ENCODE peak calls at places on chromosomes 2 and 18, in seven cellular contexts. One of them, this sample, is unnamed.

GRCh38 chr2:119024152-119024551 is 82.2 kb downstream of the MARCO start:
- DNase-seq in pancreas: no peak
- DNase-seq in stomach: no peak
- DNase-seq in endodermal cell: peak
- DNase-seq in AG10803: no peak
- DNase-seq in H9: peak
- DNase-seq in foreskin fibroblast: no peak
- DNase-seq in this sample: no peak

GRCh38 chr18:6249788-6250187 is 164.9 kb downstream of the L3MBTL4 start:
- DNase-seq in H9: no peak
- DNase-seq in foreskin fibroblast: no peak
- DNase-seq in stomach: no peak
- DNase-seq in pancreas: no peak
- DNase-seq in AG10803: no peak
- DNase-seq in endodermal cell: no peak
- DNase-seq in this sample: no peak

GRCh38 chr2:112092286-112093041 is 37.4 kb downstream of the TMEM87B start:
- DNase-seq in AG10803: peak
- DNase-seq in endodermal cell: no peak
- DNase-seq in H9: no peak
- DNase-seq in pancreas: no peak
- DNase-seq in foreskin fibroblast: peak
- DNase-seq in stomach: no peak
- DNase-seq in this sample: no peak

GRCh38 chr18:45780568-45780967 is 44.9 kb upstream of the SIGLEC15 start:
- DNase-seq in endodermal cell: no peak
- DNase-seq in H9: no peak
- DNase-seq in foreskin fibroblast: no peak
- DNase-seq in AG10803: no peak
- DNase-seq in pancreas: no peak
- DNase-seq in stomach: no peak
- DNase-seq in this sample: no peak

GRCh38 chr2:41899189-41899588 is 148.6 kb upstream of the PKDCC start:
- DNase-seq in stomach: no peak
- DNase-seq in H9: no peak
- DNase-seq in foreskin fibroblast: no peak
- DNase-seq in AG10803: peak
- DNase-seq in endodermal cell: no peak
- DNase-seq in pancreas: no peak
- DNase-seq in this sample: no peak

GRCh38 chr18:49645836-49646235 is 84.0 kb downstream of the LIPG start:
- DNase-seq in AG10803: peak
- DNase-seq in foreskin fibroblast: peak
- DNase-seq in stomach: peak
- DNase-seq in endodermal cell: peak
- DNase-seq in pancreas: no peak
- DNase-seq in H9: no peak
- DNase-seq in this sample: no peak

GRCh38 chr18:5093902-5094301 is 103.2 kb downstream of the AKAIN1 start:
- DNase-seq in endodermal cell: no peak
- DNase-seq in stomach: no peak
- DNase-seq in foreskin fibroblast: no peak
- DNase-seq in pancreas: no peak
- DNase-seq in H9: no peak
- DNase-seq in AG10803: no peak
- DNase-seq in this sample: no peak

GRCh38 chr2:226995625-226996041 is 159.8 kb downstream of the RHBDD1 start:
- DNase-seq in stomach: no peak
- DNase-seq in pancreas: peak
- DNase-seq in endodermal cell: no peak
- DNase-seq in H9: no peak
- DNase-seq in foreskin fibroblast: no peak
- DNase-seq in AG10803: peak
- DNase-seq in this sample: no peak

GRCh38 chr2:68031043-68031442 is 31.8 kb downstream of the C1D start:
- DNase-seq in H9: no peak
- DNase-seq in foreskin fibroblast: no peak
- DNase-seq in AG10803: no peak
- DNase-seq in endodermal cell: no peak
- DNase-seq in pancreas: no peak
- DNase-seq in stomach: no peak
- DNase-seq in this sample: no peak

GRCh38 chr18:32893915-32894314 is 121.1 kb upstream of the KLHL14 start:
- DNase-seq in AG10803: no peak
- DNase-seq in foreskin fibroblast: no peak
- DNase-seq in H9: no peak
- DNase-seq in stomach: no peak
- DNase-seq in endodermal cell: no peak
- DNase-seq in pancreas: no peak
- DNase-seq in this sample: no peak
- TF ChIP-seq CTCF in AG10803: no peak
- TF ChIP-seq CTCF in foreskin fibroblast: no peak
- TF ChIP-seq CTCF in H9: peak
- TF ChIP-seq CTCF in stomach: no peak
- TF ChIP-seq CTCF in endodermal cell: peak
- TF ChIP-seq CTCF in pancreas: no peak
- TF ChIP-seq CTCF in this sample: no peak

DNA sequence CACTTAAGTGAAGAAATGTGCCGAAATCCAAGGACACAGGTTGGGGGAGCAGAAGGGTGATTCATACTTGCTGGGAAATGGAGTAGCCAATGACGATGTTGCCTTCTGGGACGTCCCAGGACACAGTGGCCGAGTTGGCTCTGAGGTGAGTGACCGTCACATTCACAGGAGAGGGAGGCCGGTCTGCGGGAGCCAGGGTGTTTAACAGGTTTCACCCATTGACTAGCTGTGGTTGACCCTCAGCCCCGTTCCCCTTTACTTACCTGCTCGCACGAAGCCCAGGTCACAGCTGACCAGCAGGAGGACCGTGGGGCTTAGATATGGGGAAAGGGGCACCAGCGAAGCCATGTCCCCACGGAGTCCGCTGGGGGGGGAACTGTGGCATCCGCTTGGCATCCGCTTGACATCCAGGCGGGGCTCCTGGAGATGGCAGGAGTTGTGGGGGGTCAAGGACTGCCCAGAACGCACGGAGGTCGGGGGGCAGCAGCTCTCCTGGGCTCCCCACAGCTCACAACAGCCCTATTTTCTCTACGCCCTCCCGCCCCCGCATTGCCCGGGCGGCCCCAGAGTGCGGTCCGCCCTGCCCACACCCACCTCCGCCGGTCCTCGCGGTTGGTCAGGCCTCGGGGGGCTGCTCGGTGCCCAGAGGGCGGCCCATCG is 586 bp downstream of the FNDC4 start:
- DNase-seq in AG10803: peak
- DNase-seq in stomach: no peak
- DNase-seq in pancreas: peak
- DNase-seq in endodermal cell: peak
- DNase-seq in foreskin fibroblast: peak
- DNase-seq in H9: peak
- DNase-seq in this sample: no peak
- TF ChIP-seq CTCF in AG10803: no peak
- TF ChIP-seq CTCF in stomach: no peak
- TF ChIP-seq CTCF in pancreas: no peak
- TF ChIP-seq CTCF in endodermal cell: peak
- TF ChIP-seq CTCF in foreskin fibroblast: no peak
- TF ChIP-seq CTCF in H9: no peak
- TF ChIP-seq CTCF in this sample: no peak

GRCh38 chr2:168614291-168615018 is 158.4 kb downstream of the CERS6 start:
- DNase-seq in stomach: no peak
- DNase-seq in foreskin fibroblast: no peak
- DNase-seq in endodermal cell: peak
- DNase-seq in H9: no peak
- DNase-seq in pancreas: no peak
- DNase-seq in AG10803: no peak
- DNase-seq in this sample: no peak
- TF ChIP-seq CTCF in stomach: no peak
- TF ChIP-seq CTCF in foreskin fibroblast: peak
- TF ChIP-seq CTCF in endodermal cell: peak
- TF ChIP-seq CTCF in H9: peak
- TF ChIP-seq CTCF in pancreas: no peak
- TF ChIP-seq CTCF in AG10803: peak
- TF ChIP-seq CTCF in this sample: no peak

DNA sequence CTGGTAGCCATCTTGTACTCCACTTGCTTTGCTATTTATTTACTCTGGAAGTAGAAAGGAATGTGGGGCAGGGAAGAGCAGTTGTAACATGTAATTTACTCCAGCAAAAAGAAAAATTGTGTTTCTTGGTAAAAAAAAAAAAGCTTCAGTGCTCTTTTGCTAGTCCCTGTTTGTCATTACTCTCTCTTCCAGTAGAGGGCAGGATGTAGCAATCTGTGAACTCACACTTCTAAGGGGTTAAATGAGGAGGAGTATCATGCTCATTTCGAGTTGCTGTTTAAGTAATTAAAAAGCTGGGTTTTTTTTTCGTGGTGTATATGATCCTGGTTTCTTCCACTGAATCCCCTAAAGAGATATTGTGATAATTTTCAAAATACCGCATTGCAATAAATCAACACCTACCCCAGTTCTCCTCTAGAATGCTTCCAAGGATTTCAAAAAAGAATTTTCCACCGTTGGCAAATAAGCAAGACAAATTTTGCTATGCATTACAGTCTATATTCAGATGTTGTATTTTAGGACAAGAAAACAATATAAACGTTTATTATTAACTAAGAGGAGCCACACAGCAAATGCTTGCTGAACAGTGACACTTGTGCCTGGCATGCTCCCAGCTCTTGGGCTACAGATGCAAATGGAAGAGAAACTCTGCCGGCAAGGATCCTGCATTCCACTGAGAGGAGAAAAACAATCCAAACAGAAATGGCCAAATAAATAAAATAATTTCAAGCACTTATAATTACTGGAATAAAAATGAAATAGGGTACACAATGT is 261.6 kb downstream of the ASXL3 start:
- DNase-seq in foreskin fibroblast: no peak
- DNase-seq in H9: no peak
- DNase-seq in pancreas: no peak
- DNase-seq in AG10803: peak
- DNase-seq in stomach: no peak
- DNase-seq in endodermal cell: no peak
- DNase-seq in this sample: no peak
- TF ChIP-seq CTCF in foreskin fibroblast: peak
- TF ChIP-seq CTCF in H9: peak
- TF ChIP-seq CTCF in pancreas: peak
- TF ChIP-seq CTCF in AG10803: peak
- TF ChIP-seq CTCF in stomach: no peak
- TF ChIP-seq CTCF in endodermal cell: peak
- TF ChIP-seq CTCF in this sample: peak

GRCh38 chr2:174656671-174657171 is 59.1 kb upstream of the WIPF1 start:
- DNase-seq in endodermal cell: no peak
- DNase-seq in AG10803: no peak
- DNase-seq in stomach: no peak
- DNase-seq in pancreas: no peak
- DNase-seq in H9: no peak
- DNase-seq in foreskin fibroblast: no peak
- DNase-seq in this sample: no peak
- TF ChIP-seq CTCF in endodermal cell: no peak
- TF ChIP-seq CTCF in AG10803: no peak
- TF ChIP-seq CTCF in stomach: no peak
- TF ChIP-seq CTCF in pancreas: no peak
- TF ChIP-seq CTCF in H9: no peak
- TF ChIP-seq CTCF in foreskin fibroblast: no peak
- TF ChIP-seq CTCF in this sample: no peak

GRCh38 chr2:120594856-120595685 is 140.6 kb upstream of the GLI2 start:
- DNase-seq in AG10803: no peak
- DNase-seq in stomach: no peak
- DNase-seq in endodermal cell: peak
- DNase-seq in pancreas: no peak
- DNase-seq in H9: peak
- DNase-seq in foreskin fibroblast: no peak
- DNase-seq in this sample: no peak
- TF ChIP-seq CTCF in AG10803: no peak
- TF ChIP-seq CTCF in stomach: no peak
- TF ChIP-seq CTCF in endodermal cell: no peak
- TF ChIP-seq CTCF in pancreas: no peak
- TF ChIP-seq CTCF in H9: no peak
- TF ChIP-seq CTCF in foreskin fibroblast: no peak
- TF ChIP-seq CTCF in this sample: no peak

DNA sequence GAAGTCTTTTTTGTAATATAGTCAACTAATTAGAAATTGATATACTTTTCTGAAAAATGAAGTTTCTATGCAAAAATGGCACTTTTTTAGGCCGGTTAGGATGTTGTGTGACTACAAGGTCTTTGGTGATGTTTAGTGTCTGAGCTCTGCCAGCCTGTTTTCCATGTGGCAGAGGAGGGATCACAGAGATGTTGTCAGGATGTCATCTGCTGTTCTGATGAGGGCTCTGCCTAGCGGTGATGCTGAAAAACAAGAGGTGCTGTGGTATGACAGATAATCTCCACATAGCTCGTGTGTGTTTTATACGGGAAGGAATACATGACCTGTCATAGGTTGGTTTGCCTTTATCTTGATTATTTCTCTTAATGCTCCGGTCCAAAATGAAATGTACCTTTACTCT is 12.0 kb upstream of the IAH1 start:
- DNase-seq in endodermal cell: no peak
- DNase-seq in pancreas: no peak
- DNase-seq in H9: no peak
- DNase-seq in foreskin fibroblast: no peak
- DNase-seq in stomach: no peak
- DNase-seq in AG10803: no peak
- DNase-seq in this sample: peak
- TF ChIP-seq CTCF in endodermal cell: no peak
- TF ChIP-seq CTCF in pancreas: no peak
- TF ChIP-seq CTCF in H9: no peak
- TF ChIP-seq CTCF in foreskin fibroblast: no peak
- TF ChIP-seq CTCF in stomach: no peak
- TF ChIP-seq CTCF in AG10803: no peak
- TF ChIP-seq CTCF in this sample: no peak

DNA sequence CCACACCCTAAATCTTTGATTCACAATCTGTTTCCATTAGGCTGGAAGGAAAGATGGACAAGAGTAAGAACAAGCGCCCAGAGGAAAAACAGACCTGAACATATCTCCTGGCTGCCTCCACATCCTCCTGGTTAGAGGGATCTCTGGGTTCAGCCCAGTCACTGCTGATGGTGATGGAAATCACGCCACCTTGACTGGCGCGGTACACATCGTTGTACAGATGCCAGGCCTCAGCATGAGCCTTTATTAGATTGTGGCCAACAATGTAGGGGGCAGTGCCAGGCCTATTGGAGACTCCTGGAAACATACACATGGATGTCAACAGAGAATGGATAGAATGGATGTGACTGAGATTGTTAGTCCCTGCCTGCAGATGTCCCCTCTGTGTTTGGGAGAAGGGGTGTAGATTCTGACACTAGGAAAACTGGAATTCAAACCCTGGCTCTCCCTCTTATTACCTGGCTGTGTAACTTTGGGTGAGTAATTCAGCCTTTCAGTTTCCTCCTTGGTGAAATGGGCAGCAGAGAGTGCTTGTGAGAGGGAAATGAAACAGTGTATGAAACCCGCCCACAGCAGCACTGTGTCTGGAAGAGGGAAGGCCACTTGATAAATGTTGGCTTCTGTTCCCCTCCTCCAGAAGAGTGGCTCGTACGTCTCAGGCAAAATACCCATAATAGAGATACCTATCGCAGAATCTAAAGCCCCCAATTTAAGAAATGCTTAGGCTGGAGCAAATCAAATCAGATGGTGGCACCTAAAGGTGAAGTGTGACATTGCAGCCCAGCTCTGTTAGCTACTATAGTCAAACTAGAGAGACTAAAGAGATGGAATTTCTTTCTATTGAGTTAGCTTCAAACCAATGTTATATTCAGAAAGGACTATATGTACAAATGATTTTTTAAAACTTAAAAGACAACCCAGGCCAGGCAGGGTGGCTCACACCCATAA is 36.2 kb downstream of the LCT start:
- DNase-seq in foreskin fibroblast: no peak
- DNase-seq in stomach: no peak
- DNase-seq in endodermal cell: no peak
- DNase-seq in AG10803: no peak
- DNase-seq in H9: no peak
- DNase-seq in pancreas: no peak
- DNase-seq in this sample: peak
- TF ChIP-seq CTCF in foreskin fibroblast: no peak
- TF ChIP-seq CTCF in stomach: no peak
- TF ChIP-seq CTCF in endodermal cell: peak
- TF ChIP-seq CTCF in AG10803: no peak
- TF ChIP-seq CTCF in H9: peak
- TF ChIP-seq CTCF in pancreas: no peak
- TF ChIP-seq CTCF in this sample: no peak

This sample was measured in osteocyte.